ENCODE peak calls at places on chromosomes 4 and X, in four cellular contexts. A, J, U and V are unnamed samples.

GRCh38 chr4:182306792-182307507 is 63.7 kb downstream of the TENM3 start:
- DNase-seq in A (peak; percentile 52), J (peak; percentile 67), U (no peak), V (peak; percentile 43)

GRCh38 chr4:15913631-15913970 is 24.9 kb downstream of the FGFBP1 start:
- DNase-seq in A (peak; percentile 99), J (peak; percentile 99), U (no peak), V (peak; percentile 99)

GRCh38 chr4:153787156-153787555 is 1.7 kb downstream of the SFRP2 start:
- DNase-seq in A (no peak), J (no peak), U (no peak), V (no peak)

GRCh38 chr4:90852232-90852631 is 725.0 kb downstream of the CCSER1 start:
- DNase-seq in A (no peak), J (no peak), U (no peak), V (no peak)

GRCh38 chrX:41085883-41086626 is 810 bp downstream of the USP9X start:
- DNase-seq in A (peak; percentile 55), J (peak; percentile 56), U (peak; percentile 45), V (peak; percentile 41)

GRCh38 chrX:4944767-4945166 is 1231.3 kb upstream of the PRKX start:
- DNase-seq in A (no peak), J (no peak), U (no peak), V (no peak)

GRCh38 chrX:120457766-120458180 is 11.3 kb downstream of the LAMP2 start:
- DNase-seq in A (peak; percentile 91), J (peak; percentile 98), U (peak; percentile 70), V (peak; percentile 90)

GRCh38 chrX:2707334-2707760 is 16.3 kb downstream of the CD99 start:
- DNase-seq in A (peak; percentile 81), J (peak; percentile 98), U (peak; percentile 97), V (peak; percentile 70)

GRCh38 chr4:155900402-155900801 is 3.1 kb upstream of the TDO2 start:
- DNase-seq in A (peak; percentile 88), J (peak; percentile 13), U (no peak), V (peak; percentile 87)

GRCh38 chr4:5989236-5990225 is 28.7 kb downstream of the C4orf50 start:
- DNase-seq in A (no peak), J (no peak), U (no peak), V (no peak)

GRCh38 chrX:80293354-80293753 is 126.9 kb upstream of the TENT5D start:
- DNase-seq in A (no peak), J (no peak), U (no peak), V (no peak)

GRCh38 chrX:74925210-74926088 is at the start of gene NEXMIF:
- DNase-seq in A (peak; percentile 11), J (no peak), U (no peak), V (peak; percentile 0)

GRCh38 chrX:130110379-130111219 is at the start of gene ELF4:
- DNase-seq in A (peak; percentile 50), J (peak; percentile 78), U (peak; percentile 64), V (no peak)

GRCh38 chr4:128220286-128221235 is 67.1 kb downstream of the PGRMC2 start:
- DNase-seq in A (peak; percentile 88), J (peak; percentile 42), U (peak; percentile 20), V (peak; percentile 87)

GRCh38 chr4:163505374-163505773 is 10.9 kb downstream of the TMA16 start:
- DNase-seq in A (peak; percentile 71), J (no peak), U (no peak), V (peak; percentile 65)

GRCh38 chr4:165060938-165061337 is 7.3 kb downstream of the TRIM75 start:
- DNase-seq in A (no peak), J (no peak), U (no peak), V (no peak)

GRCh38 chr4:153962311-153963039 is 173.6 kb upstream of the SFRP2 start:
- DNase-seq in A (no peak), J (no peak), U (no peak), V (no peak)

GRCh38 chr4:7135389-7135746 is 57.0 kb upstream of the SORCS2 start:
- DNase-seq in A (peak; percentile 81), J (no peak), U (no peak), V (peak; percentile 72)

GRCh38 chr4:122827258-122827887 is 742 bp downstream of the FGF2 start:
- DNase-seq in A (peak; percentile 40), J (peak; percentile 42), U (peak; percentile 1), V (no peak)

GRCh38 chr4:89562715-89563114 is 255.1 kb upstream of the GPRIN3 start:
- DNase-seq in A (no peak), J (no peak), U (no peak), V (no peak)

GRCh38 chr4:149145803-149146202 is 669.8 kb downstream of the IQCM start:
- DNase-seq in A (peak; percentile 67), J (no peak), U (no peak), V (peak; percentile 54)

GRCh38 chr4:99352602-99353580 is at the start of gene ADH1C:
- DNase-seq in A (no peak), J (no peak), U (no peak), V (no peak)

GRCh38 chr4:99349338-99349737 is 3.2 kb downstream of the ADH1C start:
- DNase-seq in A (no peak), J (no peak), U (no peak), V (no peak)

GRCh38 chr4:99356992-99357391 is 4.4 kb upstream of the ADH1C start:
- DNase-seq in A (no peak), J (no peak), U (no peak), V (no peak)

GRCh38 chr4:99351487-99351886 is 1.1 kb downstream of the ADH1C start:
- DNase-seq in A (no peak), J (no peak), U (no peak), V (no peak)
- H3K4me3 ChIP-seq in A (no peak overlapping the region), J (no peak overlapping the region), U (no peak overlapping the region), V (no peak overlapping the region)

GRCh38 chr4:899556-899906 is 32.6 kb downstream of the GAK start:
- DNase-seq in A (no peak), J (no peak), U (no peak), V (no peak)

GRCh38 chr4:898123-898522 is 34.0 kb downstream of the GAK start:
- DNase-seq in A (no peak), J (no peak), U (no peak), V (no peak)

GRCh38 chr4:900073-900472 is 32.0 kb downstream of the GAK start:
- DNase-seq in A (no peak), J (no peak), U (no peak), V (no peak)

GRCh38 chr4:900721-901120 is 31.4 kb downstream of the GAK start:
- DNase-seq in A (no peak), J (no peak), U (no peak), V (no peak)

DNA sequence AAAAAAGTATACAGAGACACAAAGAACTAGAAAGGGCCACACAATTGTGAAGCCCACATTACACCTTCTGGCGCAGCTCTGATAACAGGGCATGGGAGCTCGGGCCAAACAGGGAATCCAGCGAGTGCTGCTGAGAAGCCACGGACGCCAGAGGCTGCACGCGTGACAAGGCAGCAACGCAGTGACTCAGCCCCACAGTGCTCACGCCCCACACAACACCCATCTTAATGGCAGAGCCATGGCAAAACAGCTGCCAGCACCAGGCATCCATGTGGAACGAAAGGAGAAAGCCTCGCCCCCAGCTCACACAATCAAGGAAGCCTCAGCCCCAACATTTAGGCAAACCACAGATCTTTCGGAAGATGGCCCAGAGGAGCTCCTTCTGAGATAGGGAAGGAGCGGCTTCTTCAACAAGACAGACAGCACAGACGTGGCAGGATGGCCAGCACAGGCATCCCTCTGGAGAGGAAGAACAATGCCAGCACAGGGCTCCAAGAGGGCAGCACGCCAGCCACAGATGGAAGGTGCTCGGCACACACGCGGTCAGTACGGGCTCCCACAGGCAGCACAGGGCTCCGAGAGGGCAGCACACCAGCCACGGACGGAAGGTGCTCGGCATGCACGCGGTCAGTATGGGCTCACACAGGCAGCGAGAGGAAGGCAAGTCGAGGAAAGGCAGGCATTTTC is 33.1 kb downstream of the GAK start:
- DNase-seq in A (no peak), J (no peak), U (no peak), V (no peak)
- H4K20me1 ChIP-seq in A (no peaks in the 10 kb centered on the region), J (no peaks in the 10 kb centered on the region), U (no peaks in the 10 kb centered on the region), V (peaks cover 60% of the 10 kb centered on the region)

GRCh38 chr4:3039706-3040366 is 34.5 kb downstream of the HTT-AS start:
- DNase-seq in A (no peak), J (no peak), U (no peak), V (no peak)

GRCh38 chr4:3043272-3044020 is 30.9 kb downstream of the HTT-AS start:
- DNase-seq in A (no peak), J (no peak), U (no peak), V (no peak)

GRCh38 chr4:3040447-3041191 is 33.7 kb downstream of the HTT-AS start:
- DNase-seq in A (no peak), J (no peak), U (no peak), V (no peak)

GRCh38 chr4:3042226-3042625 is 32.1 kb downstream of the HTT-AS start:
- DNase-seq in A (no peak), J (no peak), U (no peak), V (no peak)

GRCh38 chr4:3041192-3042142 is 32.9 kb downstream of the HTT-AS start:
- DNase-seq in A (peak; percentile 47), J (peak; percentile 65), U (peak; percentile 21), V (peak; percentile 35)
- H3K4me3 ChIP-seq in A (peak overlapping the region; percentile 14), J (no peak overlapping the region), U (peak overlapping the region; percentile 52), V (peak overlapping the region; percentile 43)

DNA sequence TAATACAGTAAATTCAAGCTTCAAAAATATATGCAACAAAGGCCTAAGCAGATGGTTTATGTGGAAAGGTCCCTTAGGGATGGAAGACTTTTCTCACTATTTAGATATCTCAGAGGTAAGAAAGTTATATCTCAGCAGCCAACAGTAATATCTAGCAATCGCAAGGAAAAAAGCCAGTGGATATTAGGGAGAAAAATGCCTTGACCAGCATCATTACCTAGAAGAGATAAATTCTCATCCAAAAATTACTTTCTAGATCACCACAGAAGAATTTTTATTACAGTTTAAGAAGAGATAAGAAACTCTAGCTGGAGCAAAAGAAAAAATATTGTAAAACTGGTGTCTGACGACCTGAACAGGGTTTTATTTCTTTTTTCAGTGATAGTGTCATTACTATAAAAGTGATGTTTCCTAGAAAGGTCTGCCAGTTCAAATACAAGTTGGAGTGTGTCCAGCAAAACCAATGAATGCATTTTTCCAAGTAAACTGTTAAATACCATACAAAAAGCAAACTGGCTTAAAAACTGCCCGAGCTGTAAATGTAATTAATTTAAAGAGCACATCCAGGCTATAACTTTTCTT is 100.0 kb downstream of the ATP11C start:
- DNase-seq in A (no peak), J (no peak), U (no peak), V (no peak)
- H4K20me1 ChIP-seq in A (no peaks in the 10 kb centered on the region), J (no peaks in the 10 kb centered on the region), U (no peaks in the 10 kb centered on the region), V (no peaks in the 10 kb centered on the region)

DNA sequence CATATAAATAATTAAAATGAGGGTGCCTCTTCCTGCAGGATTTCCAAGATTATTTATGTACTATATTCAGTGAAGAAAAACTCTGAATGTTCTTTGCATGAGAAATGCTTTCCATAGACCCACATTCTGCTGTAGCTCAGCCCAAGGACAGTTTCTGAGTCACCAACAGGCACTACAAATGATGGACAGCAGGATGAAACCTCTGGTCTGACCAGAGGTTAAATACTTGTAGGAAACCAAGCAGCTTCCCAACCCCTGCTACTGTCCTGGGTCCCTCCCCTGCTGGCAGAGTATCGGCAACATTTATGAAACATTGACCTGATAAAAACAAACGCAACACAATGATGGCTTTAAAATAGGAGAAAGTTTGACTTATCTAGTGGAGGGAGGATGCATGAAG is 73.1 kb downstream of the CXXC4 start:
- DNase-seq in A (peak; percentile 51), J (no peak), U (no peak), V (peak; percentile 36)
- H3K4me3 ChIP-seq in A (no peak overlapping the region), J (no peak overlapping the region), U (no peak overlapping the region), V (no peak overlapping the region)